ENCODE peak calls at places on chromosomes 12 and 14, in seven cellular contexts. L is AG09309, I is OCI-LY7, Y is breast epithelium, S is fibroblast of lung, Q is GM10248, W is tibial artery. P is an unnamed sample.

GRCh38 chr14:55582741-55583140 is 2.7 kb downstream of the KTN1 start:
- DNase-seq in W (no peak), S (no peak), L (no peak), Y (no peak), Q (peak; percentile 35), I (peak; percentile 70), P (no peak)

GRCh38 chr14:60488175-60488574 is 2.3 kb upstream of the C14orf39 start:
- DNase-seq in Y (no peak), L (no peak), I (no peak), W (no peak), S (no peak), Q (no peak), P (no peak)

GRCh38 chr12:52798003-52798670 is 2.2 kb upstream of the KRT3 start:
- DNase-seq in Y (no peak), L (no peak), I (no peak), S (peak; percentile 79), Q (no peak), W (no peak), P (peak; percentile 50)

GRCh38 chr12:29152223-29152868 is 3.3 kb downstream of the FAR2 start:
- DNase-seq in S (no peak), Q (peak; percentile 71), Y (no peak), L (no peak), W (no peak), I (peak; percentile 64), P (no peak)

GRCh38 chr12:75759842-75760260 is 248.4 kb upstream of the KRR1 start:
- DNase-seq in W (no peak), Q (no peak), S (peak; percentile 91), L (peak; percentile 28), I (no peak), Y (no peak), P (peak; percentile 67)

GRCh38 chr12:46472893-46473633 is 100.5 kb upstream of the SLC38A2 start:
- DNase-seq in L (no peak), Q (no peak), I (no peak), S (peak; percentile 75), W (no peak), Y (no peak), P (no peak)

GRCh38 chr12:122421815-122422737 is at the start of gene CLIP1:
- DNase-seq in Y (peak; percentile 57), Q (peak; percentile 74), W (peak; percentile 83), L (no peak), S (peak; percentile 67), I (peak; percentile 75), P (no peak)

GRCh38 chr14:81449114-81449513 is 49.0 kb upstream of the STON2 start:
- DNase-seq in L (no peak), W (no peak), Y (no peak), Q (no peak), S (no peak), I (no peak), P (no peak)

GRCh38 chr12:99381992-99382391 is 265.6 kb upstream of the GARIN6 start:
- DNase-seq in W (no peak), Y (no peak), I (no peak), Q (peak; percentile 33), L (no peak), S (peak; percentile 15), P (no peak)

GRCh38 chr12:6211421-6211869 is 11.2 kb downstream of the CD9 start:
- DNase-seq in S (peak; percentile 95), Y (no peak), Q (no peak), W (no peak), L (peak; percentile 73), I (no peak), P (no peak)

GRCh38 chr12:47604474-47604873 is 101.4 kb downstream of the RPAP3 start:
- DNase-seq in L (no peak), Q (no peak), S (peak; percentile 73), W (no peak), I (no peak), Y (no peak), P (no peak)

GRCh38 chr12:57475271-57476161 is 4.2 kb downstream of the ARHGAP9 start:
- DNase-seq in W (no peak), I (no peak), Y (no peak), Q (peak; percentile 34), S (peak; percentile 26), L (no peak), P (no peak)

GRCh38 chr12:65501093-65501621 is 222.7 kb downstream of the MSRB3 start:
- DNase-seq in I (no peak), Y (no peak), S (peak; percentile 55), Q (no peak), L (no peak), W (peak; percentile 72), P (no peak)

GRCh38 chr14:95314609-95315008 is 5.1 kb downstream of the CLMN start:
- DNase-seq in L (no peak), Y (peak; percentile 70), I (no peak), S (peak; percentile 4), W (no peak), Q (peak; percentile 73), P (no peak)

GRCh38 chr12:77584860-77585259 is 245.8 kb upstream of the NAV3 start:
- DNase-seq in Y (no peak), S (no peak), Q (no peak), L (no peak), I (no peak), W (no peak), P (no peak)

GRCh38 chr12:76186507-76186906 is 102.0 kb upstream of the NAP1L1 start:
- DNase-seq in Q (no peak), W (no peak), Y (no peak), L (peak; percentile 17), S (peak; percentile 83), I (no peak), P (no peak)

GRCh38 chr14:32319368-32320049 is 9.6 kb upstream of the AKAP6 start:
- DNase-seq in Y (no peak), S (peak; percentile 30), W (no peak), Q (no peak), I (no peak), L (no peak), P (no peak)

GRCh38 chr12:52903855-52904508 is 894 bp downstream of the KRT8 start:
- DNase-seq in Q (peak; percentile 70), Y (peak; percentile 74), W (no peak), S (peak; percentile 67), L (no peak), I (no peak), P (no peak)

GRCh38 chr12:70557583-70558263 is 79.5 kb downstream of the PTPRB start:
- DNase-seq in I (no peak), Y (no peak), W (no peak), Q (no peak), L (no peak), S (no peak), P (no peak)

GRCh38 chr12:30822385-30823139 is 67.8 kb upstream of the CAPRIN2 start:
- DNase-seq in Q (peak; percentile 43), S (peak; percentile 61), I (no peak), W (peak; percentile 81), L (no peak), Y (peak; percentile 71), P (no peak)

GRCh38 chr12:16449459-16449858 is 102.0 kb downstream of the MGST1 start:
- DNase-seq in Q (no peak), W (no peak), L (no peak), I (no peak), S (no peak), Y (no peak), P (no peak)

GRCh38 chr12:80101126-80101525 is 1.8 kb downstream of the OTOGL start:
- DNase-seq in Q (no peak), S (peak; percentile 29), I (no peak), W (no peak), Y (no peak), L (no peak), P (peak; percentile 70)

DNA sequence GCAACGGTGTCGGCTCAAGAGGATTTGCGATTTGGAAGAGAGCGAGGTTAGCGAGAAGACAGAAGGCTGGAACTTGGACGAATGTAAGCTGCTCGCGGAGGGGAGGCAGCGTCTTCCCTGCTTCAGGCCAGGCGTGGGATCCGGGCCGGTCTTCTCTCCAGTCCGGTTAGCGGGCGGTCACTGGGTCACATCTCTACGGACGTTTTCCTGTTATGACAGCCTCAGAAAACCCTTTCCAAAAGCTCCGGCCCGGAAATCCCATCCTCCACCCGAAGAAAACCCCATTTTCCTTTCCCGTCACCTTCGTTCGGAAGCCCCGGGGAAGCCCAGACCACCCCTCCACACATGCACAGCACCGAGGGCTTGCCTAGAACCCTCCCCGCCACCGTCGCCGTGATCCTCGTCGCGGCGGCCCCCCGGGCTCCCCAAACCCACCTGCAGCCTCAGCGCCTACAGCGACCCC is 268 bp downstream of the NDUFB1 start:
- DNase-seq in L (no peak), I (peak; percentile 52), Y (no peak), Q (peak; percentile 59), W (no peak), S (peak; percentile 57), P (no peak)
- TF ChIP-seq CTCF in L (no peak), I (no peak), Y (no peak), Q (no peak), W (no peak), S (no peak), P (no peak)

GRCh38 chr14:100708349-100709217 is 18.1 kb upstream of the DLK1 start:
- DNase-seq in W (no peak), Q (no peak), L (no peak), Y (no peak), I (no peak), S (no peak), P (no peak)
- TF ChIP-seq CTCF in W (no peak), Q (no peak), L (no peak), Y (no peak), I (peak; percentile 27), S (no peak), P (peak; percentile 27)

GRCh38 chr14:70033561-70033960 is 154.3 kb downstream of the SMOC1 start:
- DNase-seq in Q (no peak), I (no peak), S (no peak), Y (no peak), W (no peak), L (no peak), P (no peak)

GRCh38 chr14:70032447-70032846 is 153.2 kb downstream of the SMOC1 start:
- DNase-seq in W (no peak), S (peak; percentile 12), Y (no peak), Q (no peak), L (no peak), I (no peak), P (peak; percentile 32)

GRCh38 chr14:70034257-70034656 is 154.5 kb downstream of the SLC8A3 start:
- DNase-seq in Q (no peak), W (no peak), L (no peak), Y (no peak), I (no peak), S (no peak), P (no peak)

GRCh38 chr14:70032016-70032415 is 152.8 kb downstream of the SMOC1 start:
- DNase-seq in Y (no peak), W (no peak), Q (no peak), S (no peak), L (no peak), I (no peak), P (no peak)

GRCh38 chr14:70036665-70037064 is 152.1 kb downstream of the SLC8A3 start:
- DNase-seq in S (no peak), W (no peak), I (no peak), Q (no peak), Y (no peak), L (no peak), P (no peak)
- TF ChIP-seq CTCF in S (no peak), W (no peak), I (peak; percentile 20), Q (no peak), Y (no peak), L (no peak), P (no peak)

DNA sequence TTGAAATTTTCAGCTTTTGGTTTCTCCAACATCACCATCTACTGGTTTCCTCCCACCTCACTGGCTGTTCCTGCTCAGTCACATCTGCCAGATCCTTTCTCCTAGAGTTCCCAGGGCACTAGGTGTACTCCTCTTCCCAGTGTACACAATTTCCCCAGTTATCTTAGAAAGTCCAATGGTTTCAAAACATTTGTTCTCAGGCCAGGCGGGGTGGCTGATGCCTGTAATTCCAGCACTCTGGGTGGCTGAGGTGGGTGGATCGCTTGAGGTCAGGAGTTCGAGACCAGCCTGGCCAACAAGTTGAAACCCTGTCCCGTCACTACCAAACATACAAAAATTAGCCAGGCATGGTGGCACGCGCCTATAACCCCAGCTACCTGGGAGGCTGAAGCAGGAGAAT is 60.7 kb downstream of the SPPL3 start:
- DNase-seq in S (no peak), L (no peak), I (no peak), W (no peak), Y (no peak), Q (no peak), P (no peak)
- TF ChIP-seq CTCF in S (no peak), L (no peak), I (no peak), W (no peak), Y (no peak), Q (no peak), P (no peak)